ENCODE peak calls at places on chromosomes 4 and X, in four cellular contexts. F is IMR-90, Y is transverse colon, Z is suprapubic skin. A is an unnamed sample.

GRCh38 chr4:2787230-2788100 is 5.4 kb upstream of the SH3BP2 start:
- DNase-seq in F (no peak), Y (peak; percentile 70), Z (peak; percentile 79), A (peak; percentile 11)

GRCh38 chr4:107760281-107760947 is 40.4 kb upstream of the PAPSS1 start:
- DNase-seq in F (peak; percentile 5), Y (peak; percentile 67), Z (no peak), A (peak; percentile 7)

GRCh38 chrX:66919280-66919832 is 280.5 kb upstream of the EDA2R start:
- DNase-seq in F (no peak), Y (no peak), Z (no peak), A (no peak)

GRCh38 chr4:166165829-166166420 is 292.9 kb downstream of the TLL1 start:
- DNase-seq in F (peak; percentile 68), Y (no peak), Z (no peak), A (peak; percentile 2)

GRCh38 chrX:25531096-25531495 is 515.3 kb upstream of the ARX start:
- DNase-seq in F (peak; percentile 41), Y (no peak), Z (no peak), A (no peak)

GRCh38 chr4:151031831-151032605 is 16.9 kb upstream of the LRBA start:
- DNase-seq in F (peak; percentile 71), Y (no peak), Z (no peak), A (no peak)

GRCh38 chr4:71732066-71732465 is 51.8 kb downstream of the GC start:
- DNase-seq in F (peak; percentile 1), Y (no peak), Z (no peak), A (no peak)

GRCh38 chrX:15146515-15146914 is 123.4 kb downstream of the ASB9 start:
- DNase-seq in F (no peak), Y (peak; percentile 11), Z (no peak), A (no peak)

GRCh38 chr4:898869-899555 is 33.1 kb downstream of the GAK start:
- DNase-seq in F (no peak), Y (no peak), Z (no peak), A (no peak)

GRCh38 chr4:141120036-141120593 is 13.2 kb downstream of the RNF150 start:
- DNase-seq in F (no peak), Y (no peak), Z (no peak), A (no peak)

GRCh38 chrX:109735241-109735744 is 2.2 kb upstream of the ACSL4 start:
- DNase-seq in F (no peak), Y (no peak), Z (no peak), A (no peak)

GRCh38 chrX:39063702-39064101 is 262.4 kb downstream of the MID1IP1 start:
- DNase-seq in F (no peak), Y (no peak), Z (no peak), A (no peak)

GRCh38 chr4:8592366-8593267 is at the start of gene CPZ:
- DNase-seq in F (peak; percentile 50), Y (no peak), Z (no peak), A (peak; percentile 47)

GRCh38 chr4:40721730-40722171 is 28.0 kb upstream of the NSUN7 start:
- DNase-seq in F (peak; percentile 58), Y (no peak), Z (no peak), A (no peak)

GRCh38 chrX:149938427-149939270 is at the start of gene EOLA2:
- DNase-seq in F (peak; percentile 99), Y (peak; percentile 94), Z (peak; percentile 97), A (peak; percentile 95)
- TF ChIP-seq POLR2A in F (no peak), Y (peak; percentile 32), Z (peak; percentile 44), A (no peak)

DNA sequence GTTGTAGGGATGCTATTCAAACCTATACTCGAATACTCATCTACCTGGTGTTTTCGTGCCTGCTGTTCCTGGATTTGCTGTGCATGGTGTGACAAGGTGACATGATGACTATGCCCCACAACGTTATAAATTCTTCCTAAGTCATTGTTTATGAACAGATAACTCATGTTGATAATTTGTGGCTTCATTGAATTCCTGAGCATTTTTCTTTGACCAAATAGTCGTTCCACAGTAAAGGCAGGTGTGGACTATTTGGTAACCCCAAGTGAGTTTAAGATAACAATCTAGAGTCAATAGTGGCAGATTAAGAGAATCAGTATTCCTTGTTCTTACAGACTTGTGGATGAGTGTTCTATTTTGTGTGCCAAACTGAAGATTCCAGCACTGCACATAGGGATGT is 59.9 kb downstream of the SNX25 start:
- DNase-seq in F (no peak), Y (no peak), Z (no peak), A (no peak)
- H3K36me3 ChIP-seq in F (peaks cover 2% of the 10 kb centered on the region), Y (no peaks in the 10 kb centered on the region), Z (peaks cover 10% of the 10 kb centered on the region), A (no peaks in the 10 kb centered on the region)

GRCh38 chr4:186749611-186750281 is 26.1 kb upstream of the FAT1 start:
- DNase-seq in F (no peak), Y (no peak), Z (no peak), A (no peak)
- H3K4me1 ChIP-seq in F (peaks cover 2% of the 10 kb centered on the region), Y (peaks cover 8% of the 10 kb centered on the region), Z (no peaks in the 10 kb centered on the region), A (no peaks in the 10 kb centered on the region)

GRCh38 chr4:168831919-168832745 is 177.9 kb downstream of the CBR4 start:
- DNase-seq in F (peak; percentile 78), Y (peak; percentile 85), Z (peak; percentile 93), A (peak; percentile 88)
- TF ChIP-seq POLR2A in F (peak; percentile 99), Y (peak; percentile 89), Z (peak; percentile 82), A (peak; percentile 82)

DNA sequence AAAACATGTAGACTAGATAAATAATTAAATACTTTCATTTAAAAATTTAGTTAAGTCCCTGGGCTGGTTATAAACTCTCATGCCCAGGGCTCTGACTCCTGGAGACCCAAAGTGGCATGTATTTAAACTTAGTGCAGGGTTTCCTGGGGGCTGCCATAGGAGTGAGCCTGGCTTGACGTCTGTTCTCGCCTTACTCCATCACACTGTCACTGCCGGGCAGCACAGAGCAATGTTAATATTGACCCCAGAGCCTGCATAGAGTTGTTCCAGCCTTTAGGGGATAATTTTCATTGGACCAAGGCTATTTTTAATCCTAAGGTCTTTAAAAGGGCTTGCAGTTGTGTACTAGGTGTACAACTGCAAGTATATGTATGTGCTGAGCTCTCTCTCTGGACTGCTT is 31.2 kb downstream of the KIAA0232 start:
- DNase-seq in F (no peak), Y (no peak), Z (no peak), A (no peak)
- H3K36me3 ChIP-seq in F (no peaks in the 10 kb centered on the region), Y (no peaks in the 10 kb centered on the region), Z (no peaks in the 10 kb centered on the region), A (no peaks in the 10 kb centered on the region)

A was measured in thyroid gland.